ENCODE peak calls at places on chromosomes 7 and 10, in ten cellular contexts. One of them, this sample, is unnamed.
A peak's percentile ranks its signal among the peaks of the same experiment; 100 is the strongest.

GRCh38 chr7:24573008-24573553 is at the start of gene PALS2:
- DNase-seq in kidney: peak; percentile 92
- DNase-seq in upper lobe of right lung: peak; percentile 88
- DNase-seq in sigmoid colon: peak; percentile 80
- DNase-seq in prostate gland: peak; percentile 63
- DNase-seq in ovary: peak; percentile 86
- DNase-seq in adrenal gland: peak; percentile 82
- DNase-seq in OCI-LY7: peak; percentile 88
- DNase-seq in mammary epithelial cell: peak; percentile 80
- DNase-seq in lung: peak; percentile 70
- DNase-seq in this sample: peak; percentile 74

GRCh38 chr10:1434912-1435692 is 302.2 kb downstream of the ADARB2 start:
- DNase-seq in kidney: no peak
- DNase-seq in upper lobe of right lung: no peak
- DNase-seq in sigmoid colon: no peak
- DNase-seq in prostate gland: no peak
- DNase-seq in ovary: no peak
- DNase-seq in adrenal gland: no peak
- DNase-seq in OCI-LY7: no peak
- DNase-seq in mammary epithelial cell: no peak
- DNase-seq in lung: no peak
- DNase-seq in this sample: no peak

GRCh38 chr7:76047305-76047810 is 442 bp downstream of the STYXL1 start:
- DNase-seq in kidney: no peak
- DNase-seq in upper lobe of right lung: no peak
- DNase-seq in sigmoid colon: no peak
- DNase-seq in prostate gland: no peak
- DNase-seq in ovary: no peak
- DNase-seq in adrenal gland: no peak
- DNase-seq in OCI-LY7: peak; percentile 42
- DNase-seq in mammary epithelial cell: no peak
- DNase-seq in lung: no peak
- DNase-seq in this sample: peak; percentile 30

GRCh38 chr7:74364061-74364460 is 74.9 kb downstream of the CLIP2 start:
- DNase-seq in kidney: no peak
- DNase-seq in upper lobe of right lung: no peak
- DNase-seq in sigmoid colon: no peak
- DNase-seq in prostate gland: no peak
- DNase-seq in ovary: no peak
- DNase-seq in adrenal gland: no peak
- DNase-seq in OCI-LY7: no peak
- DNase-seq in mammary epithelial cell: no peak
- DNase-seq in lung: no peak
- DNase-seq in this sample: no peak

GRCh38 chr7:33183504-33183903 is 54.1 kb downstream of the BBS9 start:
- DNase-seq in kidney: no peak
- DNase-seq in upper lobe of right lung: no peak
- DNase-seq in sigmoid colon: no peak
- DNase-seq in prostate gland: no peak
- DNase-seq in ovary: no peak
- DNase-seq in adrenal gland: no peak
- DNase-seq in OCI-LY7: no peak
- DNase-seq in mammary epithelial cell: no peak
- DNase-seq in lung: no peak
- DNase-seq in this sample: no peak

GRCh38 chr7:2616973-2617709 is 14.6 kb upstream of the TTYH3 start:
- DNase-seq in kidney: peak; percentile 60
- DNase-seq in upper lobe of right lung: no peak
- DNase-seq in sigmoid colon: no peak
- DNase-seq in prostate gland: no peak
- DNase-seq in ovary: no peak
- DNase-seq in adrenal gland: no peak
- DNase-seq in OCI-LY7: no peak
- DNase-seq in mammary epithelial cell: no peak
- DNase-seq in lung: no peak
- DNase-seq in this sample: peak; percentile 39

GRCh38 chr10:69731698-69732097 is 70.0 kb upstream of the COL13A1 start:
- DNase-seq in kidney: no peak
- DNase-seq in upper lobe of right lung: peak; percentile 54
- DNase-seq in sigmoid colon: peak; percentile 53
- DNase-seq in prostate gland: no peak
- DNase-seq in ovary: no peak
- DNase-seq in adrenal gland: no peak
- DNase-seq in OCI-LY7: no peak
- DNase-seq in mammary epithelial cell: no peak
- DNase-seq in lung: no peak
- DNase-seq in this sample: no peak

GRCh38 chr7:28674359-28674782 is 262.1 kb downstream of the CREB5 start:
- DNase-seq in kidney: no peak
- DNase-seq in upper lobe of right lung: no peak
- DNase-seq in sigmoid colon: no peak
- DNase-seq in prostate gland: no peak
- DNase-seq in ovary: no peak
- DNase-seq in adrenal gland: no peak
- DNase-seq in OCI-LY7: no peak
- DNase-seq in mammary epithelial cell: peak; percentile 86
- DNase-seq in lung: no peak
- DNase-seq in this sample: peak; percentile 25

GRCh38 chr10:107413971-107414370 is 249.5 kb upstream of the SORCS1 start:
- DNase-seq in kidney: no peak
- DNase-seq in upper lobe of right lung: no peak
- DNase-seq in sigmoid colon: no peak
- DNase-seq in prostate gland: no peak
- DNase-seq in ovary: no peak
- DNase-seq in adrenal gland: no peak
- DNase-seq in OCI-LY7: no peak
- DNase-seq in mammary epithelial cell: no peak
- DNase-seq in lung: no peak
- DNase-seq in this sample: no peak

GRCh38 chr7:96949766-96950165 is 55.6 kb upstream of the DLX6 start:
- DNase-seq in kidney: no peak
- DNase-seq in upper lobe of right lung: no peak
- DNase-seq in sigmoid colon: no peak
- DNase-seq in prostate gland: peak; percentile 86
- DNase-seq in ovary: no peak
- DNase-seq in adrenal gland: no peak
- DNase-seq in OCI-LY7: no peak
- DNase-seq in mammary epithelial cell: peak; percentile 61
- DNase-seq in lung: no peak
- DNase-seq in this sample: no peak

GRCh38 chr10:103448751-103449150 is 3.4 kb downstream of the CALHM2 start:
- DNase-seq in kidney: no peak
- DNase-seq in upper lobe of right lung: no peak
- DNase-seq in sigmoid colon: peak; percentile 91
- DNase-seq in prostate gland: no peak
- DNase-seq in ovary: no peak
- DNase-seq in adrenal gland: no peak
- DNase-seq in OCI-LY7: no peak
- DNase-seq in mammary epithelial cell: peak; percentile 73
- DNase-seq in lung: no peak
- DNase-seq in this sample: no peak

GRCh38 chr7:931871-932650 is 22.4 kb downstream of the ADAP1 start:
- DNase-seq in kidney: peak; percentile 66
- DNase-seq in upper lobe of right lung: peak; percentile 62
- DNase-seq in sigmoid colon: peak; percentile 52
- DNase-seq in prostate gland: no peak
- DNase-seq in ovary: no peak
- DNase-seq in adrenal gland: no peak
- DNase-seq in OCI-LY7: no peak
- DNase-seq in mammary epithelial cell: no peak
- DNase-seq in lung: no peak
- DNase-seq in this sample: no peak

GRCh38 chr7:6057316-6058128 is 26.3 kb downstream of the ANKRD61 start:
- DNase-seq in kidney: peak; percentile 22
- DNase-seq in upper lobe of right lung: no peak
- DNase-seq in sigmoid colon: no peak
- DNase-seq in prostate gland: no peak
- DNase-seq in ovary: no peak
- DNase-seq in adrenal gland: no peak
- DNase-seq in OCI-LY7: no peak
- DNase-seq in mammary epithelial cell: no peak
- DNase-seq in lung: no peak
- DNase-seq in this sample: peak; percentile 6
- H3K4me3 ChIP-seq in kidney: peak overlapping the region; percentile 95
- H3K4me3 ChIP-seq in upper lobe of right lung: peak overlapping the region; percentile 98
- H3K4me3 ChIP-seq in sigmoid colon: peak overlapping the region; percentile 92
- H3K4me3 ChIP-seq in prostate gland: peak overlapping the region; percentile 88
- H3K4me3 ChIP-seq in ovary: no peak overlapping the region
- H3K4me3 ChIP-seq in adrenal gland: no peak overlapping the region
- H3K4me3 ChIP-seq in OCI-LY7: peak overlapping the region; percentile 99
- H3K4me3 ChIP-seq in mammary epithelial cell: peak overlapping the region; percentile 90
- H3K4me3 ChIP-seq in lung: no peak overlapping the region
- H3K4me3 ChIP-seq in this sample: peak overlapping the region; percentile 93

GRCh38 chr7:37990337-37990736 is 69.9 kb downstream of the EPDR1 start:
- DNase-seq in kidney: no peak
- DNase-seq in upper lobe of right lung: no peak
- DNase-seq in sigmoid colon: no peak
- DNase-seq in prostate gland: no peak
- DNase-seq in ovary: no peak
- DNase-seq in adrenal gland: no peak
- DNase-seq in OCI-LY7: no peak
- DNase-seq in mammary epithelial cell: no peak
- DNase-seq in lung: no peak
- DNase-seq in this sample: peak; percentile 75

GRCh38 chr7:37984775-37985390 is 64.4 kb downstream of the EPDR1 start:
- DNase-seq in kidney: no peak
- DNase-seq in upper lobe of right lung: no peak
- DNase-seq in sigmoid colon: no peak
- DNase-seq in prostate gland: no peak
- DNase-seq in ovary: no peak
- DNase-seq in adrenal gland: no peak
- DNase-seq in OCI-LY7: no peak
- DNase-seq in mammary epithelial cell: no peak
- DNase-seq in lung: no peak
- DNase-seq in this sample: no peak

GRCh38 chr7:37988721-37989650 is 68.5 kb downstream of the EPDR1 start:
- DNase-seq in kidney: no peak
- DNase-seq in upper lobe of right lung: no peak
- DNase-seq in sigmoid colon: no peak
- DNase-seq in prostate gland: no peak
- DNase-seq in ovary: no peak
- DNase-seq in adrenal gland: no peak
- DNase-seq in OCI-LY7: no peak
- DNase-seq in mammary epithelial cell: no peak
- DNase-seq in lung: no peak
- DNase-seq in this sample: peak; percentile 84

GRCh38 chr7:37986780-37987380 is 66.4 kb downstream of the EPDR1 start:
- DNase-seq in kidney: no peak
- DNase-seq in upper lobe of right lung: no peak
- DNase-seq in sigmoid colon: no peak
- DNase-seq in prostate gland: no peak
- DNase-seq in ovary: no peak
- DNase-seq in adrenal gland: no peak
- DNase-seq in OCI-LY7: no peak
- DNase-seq in mammary epithelial cell: peak; percentile 6
- DNase-seq in lung: no peak
- DNase-seq in this sample: no peak

DNA sequence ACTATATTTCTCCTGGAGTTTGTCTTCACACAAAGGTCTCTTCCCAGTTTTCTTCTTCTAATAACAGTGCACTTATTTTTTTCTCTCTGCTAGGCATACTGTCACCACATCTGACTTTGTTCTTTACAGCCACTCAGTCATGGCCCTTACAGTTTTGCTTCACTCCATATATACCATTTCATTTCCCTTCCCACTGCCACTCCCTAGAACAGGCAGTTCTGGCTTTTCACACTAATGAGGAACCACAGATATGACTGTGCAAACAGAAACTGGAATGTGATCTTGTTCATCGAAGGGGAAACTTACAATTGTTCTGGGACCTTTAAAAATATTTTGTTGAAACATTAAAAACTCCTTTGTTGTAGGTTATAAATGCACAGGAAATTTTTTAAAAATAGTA is 67.3 kb downstream of the EPDR1 start:
- DNase-seq in kidney: no peak
- DNase-seq in upper lobe of right lung: no peak
- DNase-seq in sigmoid colon: no peak
- DNase-seq in prostate gland: peak; percentile 12
- DNase-seq in ovary: no peak
- DNase-seq in adrenal gland: no peak
- DNase-seq in OCI-LY7: no peak
- DNase-seq in mammary epithelial cell: peak; percentile 58
- DNase-seq in lung: peak; percentile 37
- DNase-seq in this sample: peak; percentile 96
- H3K27ac ChIP-seq in kidney: no peak overlapping the region
- H3K27ac ChIP-seq in upper lobe of right lung: peak overlapping the region; percentile 0
- H3K27ac ChIP-seq in sigmoid colon: no peak overlapping the region
- H3K27ac ChIP-seq in prostate gland: no peak overlapping the region
- H3K27ac ChIP-seq in ovary: no peak overlapping the region
- H3K27ac ChIP-seq in adrenal gland: no peak overlapping the region
- H3K27ac ChIP-seq in OCI-LY7: no peak overlapping the region
- H3K27ac ChIP-seq in mammary epithelial cell: no peak overlapping the region
- H3K27ac ChIP-seq in lung: no peak overlapping the region
- H3K27ac ChIP-seq in this sample: peak overlapping the region; percentile 55

GRCh38 chr10:28282341-28282740 is 20.5 kb downstream of the MPP7 start:
- DNase-seq in kidney: no peak
- DNase-seq in upper lobe of right lung: no peak
- DNase-seq in sigmoid colon: no peak
- DNase-seq in prostate gland: no peak
- DNase-seq in ovary: no peak
- DNase-seq in adrenal gland: no peak
- DNase-seq in OCI-LY7: peak; percentile 94
- DNase-seq in mammary epithelial cell: no peak
- DNase-seq in lung: no peak
- DNase-seq in this sample: no peak
- H3K4me1 ChIP-seq in kidney: peaks cover 4% of the 10 kb centered on the region
- H3K4me1 ChIP-seq in upper lobe of right lung: peaks cover 6% of the 10 kb centered on the region
- H3K4me1 ChIP-seq in sigmoid colon: no peaks in the 10 kb centered on the region
- H3K4me1 ChIP-seq in prostate gland: peaks cover 5% of the 10 kb centered on the region
- H3K4me1 ChIP-seq in ovary: no peaks in the 10 kb centered on the region
- H3K4me1 ChIP-seq in adrenal gland: no peaks in the 10 kb centered on the region
- H3K4me1 ChIP-seq in OCI-LY7: peaks cover 87% of the 10 kb centered on the region
- H3K4me1 ChIP-seq in mammary epithelial cell: no peaks in the 10 kb centered on the region
- H3K4me1 ChIP-seq in lung: no peaks in the 10 kb centered on the region
- H3K4me1 ChIP-seq in this sample: no peaks in the 10 kb centered on the region

DNA sequence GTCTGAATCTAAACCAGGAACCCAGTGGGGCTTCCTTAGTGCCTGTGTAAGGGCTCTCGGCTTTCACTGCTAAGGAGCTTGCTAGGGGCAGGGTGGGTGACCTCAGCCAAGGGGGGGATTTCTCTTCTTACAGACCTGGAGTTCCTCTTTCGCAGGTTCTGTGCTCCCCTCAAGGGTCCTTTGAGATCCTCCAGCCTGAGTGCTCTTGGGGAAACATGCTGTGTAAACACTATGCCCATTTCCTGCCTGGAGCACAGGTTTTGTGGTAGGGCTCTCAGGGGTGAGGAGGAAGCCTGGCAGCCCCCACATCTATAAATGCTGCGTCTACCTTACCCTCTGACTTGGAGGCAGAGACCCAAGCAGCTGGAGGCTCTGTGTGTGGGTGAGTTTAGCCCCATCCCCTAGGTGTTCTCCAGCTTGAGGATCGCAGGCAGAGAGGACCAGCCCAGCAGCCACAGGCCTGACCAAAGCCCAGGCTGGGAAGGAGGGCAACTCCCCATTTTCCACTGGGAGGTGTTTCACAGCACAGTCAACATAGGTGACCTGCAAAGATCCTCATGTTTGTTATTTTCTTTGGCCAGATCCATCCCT is at the start of gene SFTPA1:
- DNase-seq in kidney: no peak
- DNase-seq in upper lobe of right lung: no peak
- DNase-seq in sigmoid colon: no peak
- DNase-seq in prostate gland: no peak
- DNase-seq in ovary: no peak
- DNase-seq in adrenal gland: no peak
- DNase-seq in OCI-LY7: peak; percentile 55
- DNase-seq in mammary epithelial cell: no peak
- DNase-seq in lung: peak; percentile 89
- DNase-seq in this sample: no peak
- H3K4me3 ChIP-seq in kidney: no peak within 1 kb of the TSS
- H3K4me3 ChIP-seq in upper lobe of right lung: peak within 1 kb of the TSS; percentile 45
- H3K4me3 ChIP-seq in sigmoid colon: no peak within 1 kb of the TSS
- H3K4me3 ChIP-seq in prostate gland: no peak within 1 kb of the TSS
- H3K4me3 ChIP-seq in ovary: no peak within 1 kb of the TSS
- H3K4me3 ChIP-seq in adrenal gland: no peak within 1 kb of the TSS
- H3K4me3 ChIP-seq in OCI-LY7: no peak within 1 kb of the TSS
- H3K4me3 ChIP-seq in mammary epithelial cell: no peak within 1 kb of the TSS
- H3K4me3 ChIP-seq in lung: peak within 1 kb of the TSS; percentile 34
- H3K4me3 ChIP-seq in this sample: no peak within 1 kb of the TSS